ENCODE peak calls at places on chromosomes 2 and 18, in seven cellular contexts. One of them, this sample, is unnamed.

GRCh38 chr18:48838921-48839818 is 111.6 kb downstream of the SMAD7 start:
- DNase-seq in fibroblast of mammary gland: peak
- DNase-seq in CD4-positive, alpha-beta T cell: no peak
- DNase-seq in Panc1: no peak
- DNase-seq in MM.1S: no peak
- DNase-seq in stomach: no peak
- DNase-seq in pancreas: no peak
- DNase-seq in this sample: no peak

GRCh38 chr2:183950673-183951072 is 647.7 kb upstream of the ZNF804A start:
- DNase-seq in stomach: no peak
- DNase-seq in pancreas: no peak
- DNase-seq in fibroblast of mammary gland: peak
- DNase-seq in Panc1: no peak
- DNase-seq in MM.1S: no peak
- DNase-seq in CD4-positive, alpha-beta T cell: no peak
- DNase-seq in this sample: no peak

GRCh38 chr2:241846406-241846805 is 12.3 kb downstream of the PDCD1 start:
- DNase-seq in Panc1: no peak
- DNase-seq in pancreas: no peak
- DNase-seq in stomach: no peak
- DNase-seq in fibroblast of mammary gland: no peak
- DNase-seq in MM.1S: no peak
- DNase-seq in CD4-positive, alpha-beta T cell: no peak
- DNase-seq in this sample: no peak

GRCh38 chr2:47321411-47322031 is 81.4 kb upstream of the MSH2 start:
- DNase-seq in pancreas: no peak
- DNase-seq in stomach: no peak
- DNase-seq in fibroblast of mammary gland: peak
- DNase-seq in CD4-positive, alpha-beta T cell: no peak
- DNase-seq in MM.1S: peak
- DNase-seq in Panc1: no peak
- DNase-seq in this sample: no peak

GRCh38 chr2:29249666-29250253 is 134.5 kb downstream of the CLIP4 start:
- DNase-seq in stomach: no peak
- DNase-seq in CD4-positive, alpha-beta T cell: no peak
- DNase-seq in MM.1S: no peak
- DNase-seq in fibroblast of mammary gland: no peak
- DNase-seq in Panc1: no peak
- DNase-seq in pancreas: no peak
- DNase-seq in this sample: no peak

GRCh38 chr2:194383404-194383803 is 1273.6 kb upstream of the SLC39A10 start:
- DNase-seq in CD4-positive, alpha-beta T cell: no peak
- DNase-seq in pancreas: no peak
- DNase-seq in Panc1: no peak
- DNase-seq in fibroblast of mammary gland: peak
- DNase-seq in MM.1S: no peak
- DNase-seq in stomach: no peak
- DNase-seq in this sample: peak

GRCh38 chr2:190718652-190719526 is 70.0 kb downstream of the NAB1 start:
- DNase-seq in fibroblast of mammary gland: peak
- DNase-seq in CD4-positive, alpha-beta T cell: no peak
- DNase-seq in pancreas: peak
- DNase-seq in stomach: peak
- DNase-seq in Panc1: peak
- DNase-seq in MM.1S: no peak
- DNase-seq in this sample: peak

GRCh38 chr2:220811952-220812570 is 760.0 kb downstream of the EPHA4 start:
- DNase-seq in stomach: no peak
- DNase-seq in CD4-positive, alpha-beta T cell: no peak
- DNase-seq in MM.1S: no peak
- DNase-seq in Panc1: no peak
- DNase-seq in fibroblast of mammary gland: peak
- DNase-seq in pancreas: no peak
- DNase-seq in this sample: no peak

GRCh38 chr2:104756119-104756518 is 97.8 kb upstream of the POU3F3 start:
- DNase-seq in Panc1: no peak
- DNase-seq in stomach: no peak
- DNase-seq in pancreas: no peak
- DNase-seq in fibroblast of mammary gland: no peak
- DNase-seq in MM.1S: no peak
- DNase-seq in CD4-positive, alpha-beta T cell: no peak
- DNase-seq in this sample: no peak

GRCh38 chr18:24846133-24846532 is 385.7 kb downstream of the HRH4 start:
- DNase-seq in Panc1: no peak
- DNase-seq in pancreas: no peak
- DNase-seq in stomach: no peak
- DNase-seq in fibroblast of mammary gland: no peak
- DNase-seq in CD4-positive, alpha-beta T cell: no peak
- DNase-seq in MM.1S: no peak
- DNase-seq in this sample: no peak

GRCh38 chr18:58146099-58146498 is 102.1 kb downstream of the NEDD4L start:
- DNase-seq in fibroblast of mammary gland: no peak
- DNase-seq in CD4-positive, alpha-beta T cell: no peak
- DNase-seq in stomach: no peak
- DNase-seq in MM.1S: no peak
- DNase-seq in Panc1: no peak
- DNase-seq in pancreas: no peak
- DNase-seq in this sample: no peak

GRCh38 chr2:227822416-227823003 is 8.9 kb downstream of the CCL20 start:
- DNase-seq in stomach: no peak
- DNase-seq in MM.1S: no peak
- DNase-seq in pancreas: no peak
- DNase-seq in fibroblast of mammary gland: peak
- DNase-seq in Panc1: no peak
- DNase-seq in CD4-positive, alpha-beta T cell: no peak
- DNase-seq in this sample: no peak

GRCh38 chr2:36405183-36405582 is 49.6 kb downstream of the CRIM1 start:
- DNase-seq in stomach: no peak
- DNase-seq in fibroblast of mammary gland: no peak
- DNase-seq in CD4-positive, alpha-beta T cell: no peak
- DNase-seq in pancreas: no peak
- DNase-seq in Panc1: no peak
- DNase-seq in MM.1S: no peak
- DNase-seq in this sample: no peak

GRCh38 chr18:44733069-44733753 is 52.5 kb downstream of the SETBP1 start:
- DNase-seq in Panc1: no peak
- DNase-seq in fibroblast of mammary gland: peak
- DNase-seq in stomach: no peak
- DNase-seq in MM.1S: no peak
- DNase-seq in pancreas: no peak
- DNase-seq in CD4-positive, alpha-beta T cell: no peak
- DNase-seq in this sample: no peak

GRCh38 chr2:113225505-113226259 is 51.9 kb downstream of the PSD4 start:
- DNase-seq in stomach: no peak
- DNase-seq in pancreas: no peak
- DNase-seq in CD4-positive, alpha-beta T cell: no peak
- DNase-seq in fibroblast of mammary gland: no peak
- DNase-seq in Panc1: no peak
- DNase-seq in MM.1S: no peak
- DNase-seq in this sample: peak

GRCh38 chr2:16241166-16242160 is 301.1 kb downstream of the MYCN start:
- DNase-seq in stomach: no peak
- DNase-seq in CD4-positive, alpha-beta T cell: no peak
- DNase-seq in MM.1S: no peak
- DNase-seq in fibroblast of mammary gland: no peak
- DNase-seq in pancreas: no peak
- DNase-seq in Panc1: no peak
- DNase-seq in this sample: no peak

GRCh38 chr2:218711550-218711929 is 905 bp downstream of the TTLL4 start:
- DNase-seq in CD4-positive, alpha-beta T cell: no peak
- DNase-seq in stomach: no peak
- DNase-seq in MM.1S: no peak
- DNase-seq in fibroblast of mammary gland: no peak
- DNase-seq in pancreas: no peak
- DNase-seq in Panc1: no peak
- DNase-seq in this sample: no peak

GRCh38 chr2:197946562-197946961 is 142.2 kb downstream of the PLCL1 start:
- DNase-seq in stomach: no peak
- DNase-seq in fibroblast of mammary gland: peak
- DNase-seq in MM.1S: no peak
- DNase-seq in pancreas: no peak
- DNase-seq in CD4-positive, alpha-beta T cell: no peak
- DNase-seq in Panc1: no peak
- DNase-seq in this sample: no peak

GRCh38 chr18:9741461-9741820 is 33.3 kb downstream of the RAB31 start:
- DNase-seq in fibroblast of mammary gland: no peak
- DNase-seq in CD4-positive, alpha-beta T cell: no peak
- DNase-seq in stomach: no peak
- DNase-seq in pancreas: no peak
- DNase-seq in Panc1: no peak
- DNase-seq in MM.1S: no peak
- DNase-seq in this sample: no peak

GRCh38 chr18:25067291-25068050 is 284.5 kb downstream of the ZNF521 start:
- DNase-seq in CD4-positive, alpha-beta T cell: no peak
- DNase-seq in stomach: no peak
- DNase-seq in fibroblast of mammary gland: no peak
- DNase-seq in MM.1S: no peak
- DNase-seq in Panc1: no peak
- DNase-seq in pancreas: no peak
- DNase-seq in this sample: no peak

GRCh38 chr2:171522804-171523338 is 597 bp downstream of the CYBRD1 start:
- DNase-seq in stomach: no peak
- DNase-seq in Panc1: no peak
- DNase-seq in fibroblast of mammary gland: peak
- DNase-seq in CD4-positive, alpha-beta T cell: no peak
- DNase-seq in MM.1S: no peak
- DNase-seq in pancreas: peak
- DNase-seq in this sample: peak

GRCh38 chr2:216786676-216787075 is 73.2 kb downstream of the TNP1 start:
- DNase-seq in Panc1: no peak
- DNase-seq in pancreas: no peak
- DNase-seq in MM.1S: no peak
- DNase-seq in CD4-positive, alpha-beta T cell: no peak
- DNase-seq in fibroblast of mammary gland: no peak
- DNase-seq in stomach: no peak
- DNase-seq in this sample: no peak

GRCh38 chr18:13542520-13542847 is 183.9 kb downstream of the FAM210A start:
- DNase-seq in Panc1: no peak
- DNase-seq in CD4-positive, alpha-beta T cell: no peak
- DNase-seq in stomach: no peak
- DNase-seq in fibroblast of mammary gland: no peak
- DNase-seq in MM.1S: no peak
- DNase-seq in pancreas: no peak
- DNase-seq in this sample: no peak

GRCh38 chr18:78632111-78632541 is 347.5 kb upstream of the SALL3 start:
- DNase-seq in CD4-positive, alpha-beta T cell: no peak
- DNase-seq in MM.1S: no peak
- DNase-seq in fibroblast of mammary gland: peak
- DNase-seq in stomach: no peak
- DNase-seq in pancreas: no peak
- DNase-seq in Panc1: peak
- DNase-seq in this sample: no peak
- TF ChIP-seq CTCF in CD4-positive, alpha-beta T cell: no peak
- TF ChIP-seq CTCF in MM.1S: no peak
- TF ChIP-seq CTCF in fibroblast of mammary gland: no peak
- TF ChIP-seq CTCF in stomach: no peak
- TF ChIP-seq CTCF in pancreas: no peak
- TF ChIP-seq CTCF in Panc1: no peak
- TF ChIP-seq CTCF in this sample: no peak

GRCh38 chr2:148813603-148814065 is 61.4 kb upstream of the KIF5C start:
- DNase-seq in stomach: peak
- DNase-seq in CD4-positive, alpha-beta T cell: peak
- DNase-seq in Panc1: no peak
- DNase-seq in fibroblast of mammary gland: no peak
- DNase-seq in pancreas: no peak
- DNase-seq in MM.1S: no peak
- DNase-seq in this sample: no peak
- TF ChIP-seq CTCF in stomach: no peak
- TF ChIP-seq CTCF in CD4-positive, alpha-beta T cell: no peak
- TF ChIP-seq CTCF in Panc1: peak
- TF ChIP-seq CTCF in fibroblast of mammary gland: no peak
- TF ChIP-seq CTCF in pancreas: no peak
- TF ChIP-seq CTCF in MM.1S: no peak
- TF ChIP-seq CTCF in this sample: peak

GRCh38 chr18:56189615-56190014 is 448.8 kb downstream of the TXNL1 start:
- DNase-seq in stomach: no peak
- DNase-seq in Panc1: no peak
- DNase-seq in fibroblast of mammary gland: no peak
- DNase-seq in CD4-positive, alpha-beta T cell: no peak
- DNase-seq in MM.1S: no peak
- DNase-seq in pancreas: no peak
- DNase-seq in this sample: peak

GRCh38 chr18:56188521-56188920 is 449.9 kb downstream of the TXNL1 start:
- DNase-seq in CD4-positive, alpha-beta T cell: no peak
- DNase-seq in fibroblast of mammary gland: no peak
- DNase-seq in Panc1: no peak
- DNase-seq in pancreas: no peak
- DNase-seq in stomach: no peak
- DNase-seq in MM.1S: no peak
- DNase-seq in this sample: no peak

GRCh38 chr18:56186319-56186718 is 452.1 kb downstream of the TXNL1 start:
- DNase-seq in MM.1S: peak
- DNase-seq in Panc1: no peak
- DNase-seq in stomach: no peak
- DNase-seq in fibroblast of mammary gland: no peak
- DNase-seq in pancreas: no peak
- DNase-seq in CD4-positive, alpha-beta T cell: no peak
- DNase-seq in this sample: no peak

DNA sequence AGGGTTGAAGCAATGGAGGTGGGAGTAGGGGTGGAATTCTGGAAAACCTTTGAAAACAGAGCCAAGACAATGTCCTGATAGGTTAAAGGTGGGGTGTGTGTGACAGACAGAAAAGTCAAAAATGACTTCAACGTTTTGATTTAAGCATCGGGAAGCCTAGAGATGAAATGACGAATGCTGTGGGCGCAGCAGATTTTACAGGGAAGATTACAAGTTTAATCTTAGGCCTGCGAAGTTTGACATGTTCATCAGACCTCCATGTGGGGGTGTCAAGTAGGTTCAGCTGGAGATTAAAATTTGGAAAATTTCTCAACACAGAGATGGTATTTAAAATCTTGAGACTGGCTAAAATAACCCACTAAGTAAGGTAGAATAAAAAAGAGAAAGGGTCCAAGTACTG is 453.3 kb downstream of the TXNL1 start:
- DNase-seq in pancreas: no peak
- DNase-seq in stomach: no peak
- DNase-seq in fibroblast of mammary gland: no peak
- DNase-seq in MM.1S: no peak
- DNase-seq in Panc1: no peak
- DNase-seq in CD4-positive, alpha-beta T cell: no peak
- DNase-seq in this sample: no peak
- TF ChIP-seq CTCF in pancreas: no peak
- TF ChIP-seq CTCF in stomach: no peak
- TF ChIP-seq CTCF in fibroblast of mammary gland: no peak
- TF ChIP-seq CTCF in MM.1S: no peak
- TF ChIP-seq CTCF in Panc1: no peak
- TF ChIP-seq CTCF in CD4-positive, alpha-beta T cell: no peak
- TF ChIP-seq CTCF in this sample: no peak

GRCh38 chr2:182103531-182103930 is 117.9 kb downstream of the PPP1R1C start:
- DNase-seq in CD4-positive, alpha-beta T cell: no peak
- DNase-seq in stomach: no peak
- DNase-seq in Panc1: no peak
- DNase-seq in MM.1S: no peak
- DNase-seq in fibroblast of mammary gland: peak
- DNase-seq in pancreas: no peak
- DNase-seq in this sample: no peak

GRCh38 chr2:182097571-182097970 is 111.9 kb downstream of the PPP1R1C start:
- DNase-seq in Panc1: no peak
- DNase-seq in stomach: no peak
- DNase-seq in pancreas: no peak
- DNase-seq in CD4-positive, alpha-beta T cell: no peak
- DNase-seq in fibroblast of mammary gland: no peak
- DNase-seq in MM.1S: no peak
- DNase-seq in this sample: no peak

GRCh38 chr2:182098648-182099047 is 113.0 kb downstream of the PPP1R1C start:
- DNase-seq in MM.1S: no peak
- DNase-seq in stomach: no peak
- DNase-seq in Panc1: no peak
- DNase-seq in CD4-positive, alpha-beta T cell: no peak
- DNase-seq in fibroblast of mammary gland: no peak
- DNase-seq in pancreas: no peak
- DNase-seq in this sample: no peak

GRCh38 chr2:182101263-182101662 is 115.6 kb downstream of the PPP1R1C start:
- DNase-seq in pancreas: no peak
- DNase-seq in stomach: no peak
- DNase-seq in MM.1S: peak
- DNase-seq in CD4-positive, alpha-beta T cell: no peak
- DNase-seq in Panc1: no peak
- DNase-seq in fibroblast of mammary gland: no peak
- DNase-seq in this sample: no peak
- TF ChIP-seq CTCF in pancreas: no peak
- TF ChIP-seq CTCF in stomach: no peak
- TF ChIP-seq CTCF in MM.1S: peak
- TF ChIP-seq CTCF in CD4-positive, alpha-beta T cell: no peak
- TF ChIP-seq CTCF in Panc1: peak
- TF ChIP-seq CTCF in fibroblast of mammary gland: peak
- TF ChIP-seq CTCF in this sample: peak

This sample was measured in nephron progenitor cell.